ENCODE peak calls at places on chromosomes 3 and 15, in four cellular contexts. J is pancreas, N is WERI-Rb-1, V is fibroblast of pulmonary artery. D is an unnamed sample.

GRCh38 chr3:127886276-127886862 is 28.7 kb upstream of the KBTBD12 start:
- DNase-seq in N (peak), J (no peak), V (no peak), D (no peak)

GRCh38 chr15:70156781-70157261 is 59.1 kb upstream of the TLE3 start:
- DNase-seq in V (peak), N (no peak), J (peak), D (peak)

GRCh38 chr3:126056681-126057546 is 27.0 kb downstream of the SLC41A3 start:
- DNase-seq in J (no peak), N (no peak), V (peak), D (peak)

GRCh38 chr3:178083906-178084823 is 452.1 kb upstream of the KCNMB2 start:
- DNase-seq in V (peak), J (no peak), N (no peak), D (peak)

GRCh38 chr3:169759256-169759655 is 5.6 kb downstream of the TERC start:
- DNase-seq in V (peak), J (no peak), N (no peak), D (peak)

GRCh38 chr3:56468184-56469106 is at the start of gene ERC2:
- DNase-seq in J (peak), N (peak), V (peak), D (peak)

GRCh38 chr15:52303093-52303772 is 7.6 kb upstream of the MYO5C start:
- DNase-seq in N (no peak), V (no peak), J (no peak), D (no peak)

GRCh38 chr3:129013491-129013891 is 12.4 kb downstream of the EFCC1 start:
- DNase-seq in J (no peak), V (no peak), N (no peak), D (no peak)

GRCh38 chr15:64017082-64017588 is 29.1 kb downstream of the DAPK2 start:
- DNase-seq in V (no peak), J (no peak), N (no peak), D (peak)

GRCh38 chr3:172690936-172691335 is 19.9 kb downstream of the NCEH1 start:
- DNase-seq in N (no peak), J (no peak), V (no peak), D (no peak)

GRCh38 chr15:57384024-57384423 is 7.7 kb downstream of the CGNL1 start:
- DNase-seq in J (no peak), N (no peak), V (peak), D (no peak)

GRCh38 chr15:65791335-65792129 is 561 bp downstream of the DENND4A start:
- DNase-seq in N (peak), V (peak), J (peak), D (peak)

GRCh38 chr3:121477589-121477988 is 68.2 kb downstream of the POLQ start:
- DNase-seq in V (peak), N (no peak), J (no peak), D (no peak)

GRCh38 chr3:126393563-126393962 is 1.1 kb upstream of the CFAP100 start:
- DNase-seq in V (no peak), J (no peak), N (no peak), D (no peak)

GRCh38 chr3:68666409-68667193 is 265.7 kb downstream of the TAFA4 start:
- DNase-seq in J (no peak), V (no peak), N (no peak), D (peak)

GRCh38 chr3:109316162-109316730 is at the start of gene DPPA2:
- DNase-seq in N (no peak), V (no peak), J (no peak), D (no peak)

GRCh38 chr3:142808103-142808917 is 80.6 kb downstream of the PCOLCE2 start:
- DNase-seq in J (no peak), N (no peak), V (peak), D (peak)

GRCh38 chr3:51686512-51687215 is 15.6 kb downstream of the TEX264 start:
- DNase-seq in N (no peak), J (no peak), V (peak), D (peak)

GRCh38 chr3:123312331-123313265 is 110.9 kb downstream of the SEC22A start:
- DNase-seq in V (no peak), N (no peak), J (no peak), D (no peak)

GRCh38 chr3:13525827-13526625 is 22.9 kb upstream of the FBLN2 start:
- DNase-seq in V (no peak), N (peak), J (no peak), D (peak)

GRCh38 chr15:25175033-25175788 is 220.4 kb downstream of the SNRPN start:
- DNase-seq in N (no peak), V (no peak), J (peak), D (no peak)

GRCh38 chr3:149971403-149972075 is 844 bp upstream of the PFN2 start:
- DNase-seq in J (peak), N (peak), V (peak), D (peak)
- TF ChIP-seq CTCF in J (no peak), N (no peak), V (no peak), D (no peak)

GRCh38 chr3:66195347-66195783 is 25.4 kb upstream of the SLC25A26 start:
- DNase-seq in N (peak), J (peak), V (peak), D (no peak)
- TF ChIP-seq CTCF in N (peak), J (no peak), V (peak), D (no peak)

DNA sequence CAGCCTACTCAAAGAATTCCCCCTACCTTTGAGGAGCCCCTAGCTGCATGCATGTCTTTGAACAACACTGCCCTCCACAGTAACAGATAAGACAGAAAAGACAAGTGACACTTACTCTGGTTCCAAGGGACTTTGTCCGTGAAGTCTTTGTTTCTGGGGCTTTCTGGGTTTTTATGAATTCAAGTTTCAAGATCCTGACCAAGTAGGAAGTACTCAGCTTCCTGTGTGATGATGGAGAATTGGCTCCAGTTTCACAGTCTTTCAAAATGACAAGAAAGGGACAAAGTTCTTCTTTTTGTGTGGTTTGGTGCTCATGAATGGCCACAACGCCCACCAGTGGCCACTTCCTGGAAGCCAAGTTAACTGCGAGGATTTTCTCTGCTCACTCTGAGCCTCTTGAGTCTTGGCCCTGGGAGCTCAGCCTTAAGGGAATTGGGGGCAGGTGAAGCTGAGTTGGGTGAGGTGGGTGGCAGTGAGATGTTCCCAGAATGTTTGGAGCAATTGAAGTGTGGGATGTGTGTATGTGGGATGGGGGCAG is at the start of gene CCR1:
- DNase-seq in J (no peak), N (no peak), V (peak), D (peak)
- TF ChIP-seq CTCF in J (no peak), N (peak), V (peak), D (peak)

GRCh38 chr3:4350789-4351163 is 47.6 kb downstream of the SETMAR start:
- DNase-seq in J (peak), N (peak), V (peak), D (peak)

GRCh38 chr3:4355401-4356224 is 52.4 kb downstream of the SETMAR start:
- DNase-seq in V (no peak), N (no peak), J (peak), D (no peak)

GRCh38 chr3:4356225-4356540 is 53.0 kb downstream of the SETMAR start:
- DNase-seq in J (no peak), V (no peak), N (no peak), D (no peak)

GRCh38 chr3:4351872-4352271 is 48.7 kb downstream of the SETMAR start:
- DNase-seq in J (no peak), V (no peak), N (no peak), D (no peak)

DNA sequence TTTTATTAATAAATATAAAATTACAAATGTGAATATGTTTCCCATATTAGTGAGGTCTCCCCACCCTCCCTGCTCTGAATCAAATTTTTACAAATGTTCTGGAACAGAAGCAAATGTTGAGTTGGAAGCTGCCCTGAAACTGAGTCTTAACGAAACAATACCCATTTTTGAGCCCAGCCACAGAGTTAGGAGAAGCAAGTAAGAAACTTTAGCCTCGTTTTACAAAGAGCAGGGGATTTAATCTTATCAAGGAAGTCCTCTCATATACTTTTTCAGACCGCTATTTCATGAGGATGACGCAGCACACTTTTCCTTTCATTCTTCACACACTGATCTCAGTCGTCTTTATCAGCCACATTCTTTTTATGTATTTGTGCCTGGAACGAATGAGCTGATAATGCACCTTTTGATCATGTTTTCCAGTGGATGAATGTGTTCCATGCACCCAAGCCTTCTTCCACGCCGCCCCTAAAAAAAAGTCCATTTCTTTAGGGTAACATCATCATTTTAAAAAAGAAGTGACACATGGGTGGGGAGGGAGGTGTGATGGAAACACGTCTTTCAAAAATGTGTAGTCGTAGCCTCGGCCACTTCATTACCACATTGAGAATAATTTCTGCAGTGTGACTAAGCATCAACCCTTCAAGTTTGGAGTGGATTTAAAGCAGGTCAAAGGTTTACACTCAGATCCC is 48.1 kb downstream of the SETMAR start:
- DNase-seq in J (no peak), N (no peak), V (peak), D (no peak)
- TF ChIP-seq CTCF in J (peak), N (no peak), V (no peak), D (no peak)

DNA sequence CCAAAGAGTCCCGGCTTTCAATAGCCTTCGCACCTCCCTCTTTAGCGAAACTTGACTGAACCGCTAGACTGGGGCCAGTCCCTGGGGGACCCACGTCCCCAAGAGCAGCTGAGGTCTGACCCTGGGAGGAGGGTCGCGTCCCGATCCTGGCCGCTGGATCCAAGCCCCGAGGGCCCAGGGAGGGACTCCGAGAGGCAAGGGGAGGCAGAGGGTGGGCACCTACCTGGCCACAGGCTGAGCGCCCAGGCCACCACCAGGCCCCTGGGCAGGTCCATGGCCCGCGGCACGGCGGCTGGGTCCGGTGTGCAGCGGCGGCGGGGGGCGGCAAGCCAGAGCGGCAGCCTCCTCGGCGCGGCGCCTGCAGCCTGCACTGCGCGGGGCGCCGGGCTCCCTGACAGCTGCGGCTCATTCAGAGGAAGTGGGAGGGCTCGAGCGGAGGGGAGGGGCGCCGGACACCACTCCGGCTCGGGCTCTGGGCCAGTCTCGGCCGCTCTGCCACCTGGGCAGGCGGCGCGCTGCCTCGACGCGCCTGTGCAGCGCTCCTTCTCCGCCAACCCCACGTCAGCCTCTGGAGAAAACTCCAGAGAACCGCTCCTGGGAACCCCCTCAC is at the start of gene ITGA11:
- DNase-seq in V (peak), N (peak), J (peak), D (peak)
- TF ChIP-seq CTCF in V (no peak), N (no peak), J (no peak), D (no peak)

GRCh38 chr3:49411550-49411967 is 217 bp downstream of the RHOA start:
- DNase-seq in V (no peak), J (peak), N (peak), D (no peak)
- TF ChIP-seq CTCF in V (no peak), J (no peak), N (no peak), D (no peak)

D was measured in MCF 10A.